ENCODE peak calls at places on chromosomes 5 and 9, in five cellular contexts. One of them, this sample, is unnamed. For H3K27me3, the result is how much of the 10 kb centered on the place peaks cover.

GRCh38 chr5:170960567-170960966 is 98.7 kb downstream of the RANBP17 start:
- DNase-seq in Peyer's patch: no peak
- DNase-seq in ovary: no peak
- DNase-seq in suprapubic skin: no peak
- DNase-seq in MM.1S: no peak
- DNase-seq in this sample: no peak

GRCh38 chr5:148179234-148179824 is 11.0 kb downstream of the SPINK14 start:
- DNase-seq in Peyer's patch: no peak
- DNase-seq in MM.1S: peak
- DNase-seq in ovary: no peak
- DNase-seq in suprapubic skin: no peak
- DNase-seq in this sample: peak

GRCh38 chr5:142881076-142881466 is 110.9 kb downstream of the ARHGAP26 start:
- DNase-seq in MM.1S: no peak
- DNase-seq in Peyer's patch: no peak
- DNase-seq in ovary: no peak
- DNase-seq in suprapubic skin: no peak
- DNase-seq in this sample: peak

GRCh38 chr5:1647580-1647979 is 123.8 kb upstream of the LPCAT1 start:
- DNase-seq in MM.1S: no peak
- DNase-seq in ovary: no peak
- DNase-seq in Peyer's patch: no peak
- DNase-seq in suprapubic skin: no peak
- DNase-seq in this sample: no peak

GRCh38 chr5:5572010-5572982 is 149.8 kb downstream of the ICE1 start:
- DNase-seq in MM.1S: no peak
- DNase-seq in Peyer's patch: no peak
- DNase-seq in ovary: no peak
- DNase-seq in suprapubic skin: peak
- DNase-seq in this sample: no peak

GRCh38 chr9:18362901-18363685 is 110.9 kb upstream of the ADAMTSL1 start:
- DNase-seq in suprapubic skin: no peak
- DNase-seq in MM.1S: no peak
- DNase-seq in ovary: no peak
- DNase-seq in Peyer's patch: no peak
- DNase-seq in this sample: peak

GRCh38 chr5:113212244-113212920 is 222.4 kb downstream of the TSSK1B start:
- DNase-seq in ovary: peak
- DNase-seq in MM.1S: no peak
- DNase-seq in suprapubic skin: no peak
- DNase-seq in Peyer's patch: no peak
- DNase-seq in this sample: no peak

GRCh38 chr5:175772747-175773533 is 98.4 kb upstream of the CPLX2 start:
- DNase-seq in ovary: no peak
- DNase-seq in MM.1S: no peak
- DNase-seq in suprapubic skin: no peak
- DNase-seq in Peyer's patch: no peak
- DNase-seq in this sample: no peak

GRCh38 chr5:144947019-144947418 is 776.3 kb downstream of the KCTD16 start:
- DNase-seq in ovary: no peak
- DNase-seq in MM.1S: no peak
- DNase-seq in suprapubic skin: no peak
- DNase-seq in Peyer's patch: no peak
- DNase-seq in this sample: no peak

GRCh38 chr5:25516136-25516535 is 871.4 kb upstream of the CDH10 start:
- DNase-seq in Peyer's patch: no peak
- DNase-seq in ovary: no peak
- DNase-seq in MM.1S: no peak
- DNase-seq in suprapubic skin: no peak
- DNase-seq in this sample: no peak

GRCh38 chr5:132274050-132274869 is 16.8 kb downstream of the PDLIM4 start:
- DNase-seq in MM.1S: no peak
- DNase-seq in ovary: no peak
- DNase-seq in suprapubic skin: no peak
- DNase-seq in Peyer's patch: peak
- DNase-seq in this sample: no peak

GRCh38 chr5:163408311-163408923 is 29.0 kb upstream of the CCNG1 start:
- DNase-seq in suprapubic skin: no peak
- DNase-seq in MM.1S: peak
- DNase-seq in ovary: peak
- DNase-seq in Peyer's patch: peak
- DNase-seq in this sample: no peak

GRCh38 chr5:159819671-159820411 is 96.4 kb upstream of the ADRA1B start:
- DNase-seq in Peyer's patch: no peak
- DNase-seq in ovary: peak
- DNase-seq in MM.1S: no peak
- DNase-seq in suprapubic skin: peak
- DNase-seq in this sample: peak

GRCh38 chr9:104075801-104076753 is 18.0 kb upstream of the SMC2 start:
- DNase-seq in MM.1S: no peak
- DNase-seq in Peyer's patch: no peak
- DNase-seq in suprapubic skin: no peak
- DNase-seq in ovary: no peak
- DNase-seq in this sample: no peak

GRCh38 chr9:79013715-79014610 is 557.8 kb upstream of the TLE4 start:
- DNase-seq in Peyer's patch: no peak
- DNase-seq in suprapubic skin: no peak
- DNase-seq in ovary: no peak
- DNase-seq in MM.1S: no peak
- DNase-seq in this sample: no peak

GRCh38 chr9:108207611-108208051 is 648.2 kb downstream of the ACTL7B start:
- DNase-seq in ovary: no peak
- DNase-seq in suprapubic skin: no peak
- DNase-seq in Peyer's patch: no peak
- DNase-seq in MM.1S: no peak
- DNase-seq in this sample: no peak

GRCh38 chr5:173498871-173499470 is 117.5 kb downstream of the BOD1 start:
- DNase-seq in suprapubic skin: no peak
- DNase-seq in ovary: peak
- DNase-seq in MM.1S: no peak
- DNase-seq in Peyer's patch: no peak
- DNase-seq in this sample: no peak

GRCh38 chr5:107247427-107247826 is 423.3 kb downstream of the EFNA5 start:
- DNase-seq in suprapubic skin: no peak
- DNase-seq in MM.1S: no peak
- DNase-seq in Peyer's patch: no peak
- DNase-seq in ovary: no peak
- DNase-seq in this sample: no peak

GRCh38 chr5:147391781-147392180 is 118.1 kb downstream of the DPYSL3 start:
- DNase-seq in ovary: no peak
- DNase-seq in suprapubic skin: no peak
- DNase-seq in MM.1S: peak
- DNase-seq in Peyer's patch: no peak
- DNase-seq in this sample: no peak

GRCh38 chr9:114491430-114492003 is 13.8 kb downstream of the WHRN start:
- DNase-seq in MM.1S: no peak
- DNase-seq in Peyer's patch: no peak
- DNase-seq in ovary: no peak
- DNase-seq in suprapubic skin: no peak
- DNase-seq in this sample: no peak

GRCh38 chr9:92524881-92525280 is 10.9 kb downstream of the ECM2 start:
- DNase-seq in Peyer's patch: no peak
- DNase-seq in ovary: no peak
- DNase-seq in suprapubic skin: no peak
- DNase-seq in MM.1S: no peak
- DNase-seq in this sample: no peak

GRCh38 chr5:14871084-14871572 is 450 bp downstream of the ANKH start:
- DNase-seq in MM.1S: peak
- DNase-seq in suprapubic skin: peak
- DNase-seq in Peyer's patch: peak
- DNase-seq in ovary: peak
- DNase-seq in this sample: no peak

GRCh38 chr9:131402073-131402472 is 8.2 kb downstream of the PRRC2B start:
- DNase-seq in suprapubic skin: no peak
- DNase-seq in MM.1S: no peak
- DNase-seq in ovary: no peak
- DNase-seq in Peyer's patch: no peak
- DNase-seq in this sample: no peak

GRCh38 chr5:65721050-65721774 is 697 bp downstream of the SGTB start:
- DNase-seq in Peyer's patch: peak
- DNase-seq in MM.1S: no peak
- DNase-seq in suprapubic skin: peak
- DNase-seq in ovary: peak
- DNase-seq in this sample: peak

GRCh38 chr5:15021286-15022046 is 149.9 kb upstream of the ANKH start:
- DNase-seq in MM.1S: no peak
- DNase-seq in suprapubic skin: no peak
- DNase-seq in ovary: no peak
- DNase-seq in Peyer's patch: no peak
- DNase-seq in this sample: no peak

GRCh38 chr5:42108468-42108867 is 183.4 kb downstream of the FBXO4 start:
- DNase-seq in ovary: no peak
- DNase-seq in suprapubic skin: no peak
- DNase-seq in Peyer's patch: no peak
- DNase-seq in MM.1S: no peak
- DNase-seq in this sample: no peak
- TF ChIP-seq CTCF in ovary: no peak
- TF ChIP-seq CTCF in suprapubic skin: no peak
- TF ChIP-seq CTCF in Peyer's patch: no peak
- TF ChIP-seq CTCF in MM.1S: no peak
- TF ChIP-seq CTCF in this sample: no peak

DNA sequence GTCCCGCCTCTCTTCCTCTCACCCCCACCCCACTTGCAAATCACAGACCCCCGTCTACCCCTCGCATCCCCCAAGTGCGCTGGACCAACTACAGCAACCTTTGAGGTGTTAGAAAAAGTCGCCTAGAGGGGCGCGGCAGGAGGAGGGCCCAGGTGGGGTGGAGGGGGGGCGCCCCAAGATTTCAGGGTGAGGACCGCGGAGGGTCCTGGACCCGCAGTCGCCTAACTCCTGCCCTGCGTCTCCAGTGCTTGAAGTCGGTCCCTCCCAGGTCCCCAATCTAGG is 381 bp upstream of the EGFLAM start:
- DNase-seq in MM.1S: no peak
- DNase-seq in ovary: no peak
- DNase-seq in Peyer's patch: no peak
- DNase-seq in suprapubic skin: no peak
- DNase-seq in this sample: no peak
- H3K27me3 ChIP-seq in MM.1S: under half
- H3K27me3 ChIP-seq in ovary: under half
- H3K27me3 ChIP-seq in Peyer's patch: under half
- H3K27me3 ChIP-seq in suprapubic skin: half or more
- H3K27me3 ChIP-seq in this sample: under half

DNA sequence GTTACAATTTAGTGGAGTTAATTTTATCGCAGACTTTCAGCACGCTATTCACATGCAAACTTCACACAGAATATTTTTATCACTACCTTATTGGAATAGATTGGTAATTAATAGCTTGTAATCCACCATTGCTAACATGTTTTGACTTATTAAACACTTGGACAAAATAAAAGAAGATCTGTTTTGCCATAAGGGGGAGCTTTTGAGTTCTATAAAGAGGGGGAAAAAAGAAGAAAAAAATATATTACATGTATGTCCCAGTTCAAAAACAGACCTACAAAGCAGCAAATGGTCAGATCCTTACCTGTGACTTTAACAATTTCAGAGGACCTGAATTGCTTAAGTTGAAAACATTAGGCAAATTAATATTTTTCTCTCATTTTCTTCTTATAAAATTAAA is 1.2 kb upstream of the PAPPA start:
- DNase-seq in suprapubic skin: no peak
- DNase-seq in ovary: no peak
- DNase-seq in Peyer's patch: no peak
- DNase-seq in MM.1S: peak
- DNase-seq in this sample: no peak
- H3K4me3 ChIP-seq in suprapubic skin: no peak
- H3K4me3 ChIP-seq in ovary: no peak
- H3K4me3 ChIP-seq in Peyer's patch: no peak
- H3K4me3 ChIP-seq in MM.1S: no peak
- H3K4me3 ChIP-seq in this sample: no peak

GRCh38 chr9:16032799-16033198 is 480.0 kb downstream of the CCDC171 start:
- DNase-seq in Peyer's patch: no peak
- DNase-seq in ovary: no peak
- DNase-seq in suprapubic skin: no peak
- DNase-seq in MM.1S: no peak
- DNase-seq in this sample: no peak
- TF ChIP-seq CTCF in Peyer's patch: no peak
- TF ChIP-seq CTCF in ovary: no peak
- TF ChIP-seq CTCF in suprapubic skin: no peak
- TF ChIP-seq CTCF in MM.1S: no peak
- TF ChIP-seq CTCF in this sample: no peak

GRCh38 chr9:137160054-137160425 is 9.8 kb downstream of the LRRC26 start:
- DNase-seq in suprapubic skin: no peak
- DNase-seq in Peyer's patch: no peak
- DNase-seq in ovary: no peak
- DNase-seq in MM.1S: no peak
- DNase-seq in this sample: no peak

GRCh38 chr9:137163101-137163661 is 6.7 kb downstream of the LRRC26 start:
- DNase-seq in Peyer's patch: peak
- DNase-seq in suprapubic skin: no peak
- DNase-seq in MM.1S: no peak
- DNase-seq in ovary: no peak
- DNase-seq in this sample: no peak

GRCh38 chr9:137162505-137163100 is 7.2 kb downstream of the LRRC26 start:
- DNase-seq in MM.1S: no peak
- DNase-seq in suprapubic skin: no peak
- DNase-seq in ovary: no peak
- DNase-seq in Peyer's patch: peak
- DNase-seq in this sample: no peak

GRCh38 chr9:137160716-137161557 is 8.9 kb downstream of the LRRC26 start:
- DNase-seq in Peyer's patch: no peak
- DNase-seq in MM.1S: no peak
- DNase-seq in ovary: no peak
- DNase-seq in suprapubic skin: no peak
- DNase-seq in this sample: no peak

DNA sequence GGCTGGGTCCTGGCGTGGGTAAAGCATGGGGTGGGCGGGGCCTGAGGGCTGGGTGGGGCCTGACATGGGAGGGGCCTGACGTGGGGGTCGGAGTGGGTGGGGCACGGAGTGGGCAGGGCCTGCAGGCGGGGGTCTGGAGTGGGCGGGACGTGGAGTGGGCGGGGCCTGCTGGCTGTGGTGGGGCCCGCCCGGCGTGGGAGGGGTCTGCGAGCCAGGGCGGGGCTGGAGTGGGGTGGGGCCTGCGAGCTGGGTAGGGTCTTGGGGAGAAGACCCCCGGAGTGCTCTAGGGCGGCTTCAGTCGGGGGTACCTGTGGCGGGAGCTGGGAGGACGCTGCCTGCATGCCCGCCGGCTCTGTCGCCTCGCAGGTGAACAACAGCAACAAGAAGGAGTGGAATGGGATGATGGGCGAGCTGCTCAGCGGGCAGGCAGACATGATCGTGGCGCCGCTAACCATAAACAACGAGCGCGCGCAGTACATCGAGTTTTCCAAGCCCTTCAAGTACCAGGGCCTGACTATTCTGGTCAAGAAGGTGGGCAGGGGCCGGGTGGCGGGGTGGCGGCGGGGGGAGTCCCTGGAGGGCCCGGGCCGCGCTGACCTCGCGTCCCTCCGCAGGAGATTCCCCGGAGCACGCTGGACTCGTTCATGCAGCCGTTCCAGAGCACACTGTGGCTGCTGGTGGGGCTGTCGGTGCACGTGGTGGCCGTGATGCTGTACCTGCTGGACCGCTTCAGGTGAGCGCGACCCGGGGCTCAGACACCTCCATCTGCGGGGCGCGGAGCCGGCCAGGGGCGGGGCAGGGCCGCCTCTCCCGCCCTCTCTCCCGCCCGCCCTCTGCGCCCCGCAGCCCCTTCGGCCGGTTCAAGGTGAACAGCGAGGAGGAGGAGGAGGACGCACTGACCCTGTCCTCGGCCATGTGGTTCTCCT is 8.0 kb downstream of the LRRC26 start:
- DNase-seq in ovary: no peak
- DNase-seq in Peyer's patch: no peak
- DNase-seq in MM.1S: no peak
- DNase-seq in suprapubic skin: no peak
- DNase-seq in this sample: no peak
- H3K27me3 ChIP-seq in ovary: under half
- H3K27me3 ChIP-seq in Peyer's patch: half or more
- H3K27me3 ChIP-seq in MM.1S: half or more
- H3K27me3 ChIP-seq in suprapubic skin: half or more
- H3K27me3 ChIP-seq in this sample: under half

This sample was measured in GM06990.